ENCODE peak calls at places on chromosome 1, in nine cellular contexts. K is left kidney; D is NCI-H2081; A is AG04450; I is COLO829; R is NCI-H774; N is lung; W is activated T-helper 9 cell treated with anti-CD3 and anti-CD28 coated beads, Interleukin-2, amount 50 U/mL, for 16 hours; T is AG08395. Y is an unnamed sample.

GRCh38 chr1:5819391-5820025 is 172.7 kb downstream of the NPHP4 start:
- DNase-seq in K (no peak), D (no peak), A (no peak), I (no peak), R (no peak), N (no peak), W (no peak), T (no peak), Y (no peak)

GRCh38 chr1:15329481-15329815 is 80.2 kb upstream of the EFHD2 start:
- DNase-seq in K (no peak), D (no peak), A (no peak), I (no peak), R (no peak), N (no peak), W (no peak), T (no peak), Y (no peak)

GRCh38 chr1:82388679-82389078 is 587.9 kb downstream of the ADGRL2 start:
- DNase-seq in K (no peak), D (no peak), A (no peak), I (no peak), R (no peak), N (peak), W (no peak), T (no peak), Y (no peak)

GRCh38 chr1:117166076-117166475 is 44.5 kb upstream of the TRIM45 start:
- DNase-seq in K (no peak), D (no peak), A (peak), I (no peak), R (no peak), N (no peak), W (no peak), T (peak), Y (no peak)

GRCh38 chr1:54310439-54311328 is 95.5 kb downstream of the SSBP3 start:
- DNase-seq in K (peak), D (peak), A (no peak), I (no peak), R (no peak), N (peak), W (no peak), T (peak), Y (no peak)

GRCh38 chr1:230778916-230779590 is 31.9 kb downstream of the CAPN9 start:
- DNase-seq in K (no peak), D (no peak), A (no peak), I (no peak), R (no peak), N (no peak), W (no peak), T (no peak), Y (no peak)

GRCh38 chr1:28682840-28683239 is 14.3 kb downstream of the GMEB1 start:
- DNase-seq in K (no peak), D (no peak), A (no peak), I (no peak), R (no peak), N (no peak), W (no peak), T (no peak), Y (no peak)

GRCh38 chr1:172394167-172394751 is 26.2 kb upstream of the C1orf105 start:
- DNase-seq in K (peak), D (no peak), A (no peak), I (no peak), R (no peak), N (no peak), W (peak), T (no peak), Y (no peak)

GRCh38 chr1:236425031-236425663 is 31.1 kb downstream of the EDARADD start:
- DNase-seq in K (no peak), D (no peak), A (no peak), I (no peak), R (no peak), N (no peak), W (peak), T (no peak), Y (no peak)

GRCh38 chr1:82162526-82163420 is 362.0 kb downstream of the ADGRL2 start:
- DNase-seq in K (no peak), D (peak), A (no peak), I (no peak), R (no peak), N (no peak), W (no peak), T (no peak), Y (no peak)

GRCh38 chr1:64387382-64388066 is 82.4 kb upstream of the CACHD1 start:
- DNase-seq in K (no peak), D (no peak), A (no peak), I (no peak), R (no peak), N (no peak), W (no peak), T (no peak), Y (no peak)

GRCh38 chr1:27392096-27392777 is at the start of gene GPR3:
- DNase-seq in K (peak), D (peak), A (peak), I (peak), R (peak), N (peak), W (peak), T (peak), Y (peak)

GRCh38 chr1:159935305-159935704 is 10.0 kb upstream of the TAGLN2 start:
- DNase-seq in K (no peak), D (no peak), A (no peak), I (no peak), R (no peak), N (no peak), W (no peak), T (no peak), Y (no peak)

GRCh38 chr1:84571150-84571535 is 3.1 kb downstream of the CTBS start:
- DNase-seq in K (no peak), D (no peak), A (no peak), I (no peak), R (no peak), N (no peak), W (no peak), T (peak), Y (no peak)

GRCh38 chr1:184801503-184801902 is 46.8 kb upstream of the EDEM3 start:
- DNase-seq in K (no peak), D (no peak), A (peak), I (no peak), R (no peak), N (no peak), W (no peak), T (peak), Y (no peak)

GRCh38 chr1:202656057-202656456 is 54.2 kb downstream of the SYT2 start:
- DNase-seq in K (peak), D (no peak), A (no peak), I (no peak), R (no peak), N (no peak), W (no peak), T (no peak), Y (no peak)

GRCh38 chr1:34101151-34101550 is 63.9 kb downstream of the CSMD2 start:
- DNase-seq in K (no peak), D (no peak), A (peak), I (no peak), R (no peak), N (peak), W (no peak), T (peak), Y (no peak)

GRCh38 chr1:21725738-21726392 is 56.7 kb upstream of the RAP1GAP start:
- DNase-seq in K (no peak), D (no peak), A (no peak), I (no peak), R (no peak), N (no peak), W (no peak), T (no peak), Y (no peak)

GRCh38 chr1:180310095-180310494 is 80.0 kb downstream of the LHX4 start:
- DNase-seq in K (no peak), D (no peak), A (no peak), I (no peak), R (no peak), N (no peak), W (no peak), T (no peak), Y (no peak)

GRCh38 chr1:203331224-203331623 is 19.7 kb downstream of the FMOD start:
- DNase-seq in K (no peak), D (no peak), A (no peak), I (no peak), R (no peak), N (no peak), W (no peak), T (no peak), Y (no peak)

GRCh38 chr1:91700332-91700731 is 185.6 kb downstream of the TGFBR3 start:
- DNase-seq in K (no peak), D (no peak), A (no peak), I (no peak), R (no peak), N (no peak), W (no peak), T (peak), Y (no peak)

GRCh38 chr1:79716481-79716880 is 710.0 kb upstream of the ADGRL4 start:
- DNase-seq in K (no peak), D (no peak), A (peak), I (no peak), R (no peak), N (no peak), W (no peak), T (peak), Y (no peak)

GRCh38 chr1:14294006-14294405 is 304.5 kb upstream of the KAZN start:
- DNase-seq in K (no peak), D (no peak), A (no peak), I (no peak), R (no peak), N (no peak), W (no peak), T (no peak), Y (no peak)

GRCh38 chr1:241423541-241424479 is 66.8 kb upstream of the RGS7 start:
- DNase-seq in K (peak), D (peak), A (peak), I (no peak), R (peak), N (no peak), W (no peak), T (peak), Y (peak)

GRCh38 chr1:67888707-67889106 is 55.4 kb upstream of the GNG12 start:
- DNase-seq in K (no peak), D (no peak), A (no peak), I (no peak), R (no peak), N (no peak), W (no peak), T (peak), Y (no peak)

GRCh38 chr1:183416850-183417690 is 1.1 kb downstream of the NMNAT2 start:
- DNase-seq in K (peak), D (peak), A (peak), I (peak), R (no peak), N (peak), W (no peak), T (peak), Y (peak)

GRCh38 chr1:40690919-40691537 is 476 bp upstream of the NFYC start:
- DNase-seq in K (no peak), D (no peak), A (no peak), I (no peak), R (no peak), N (no peak), W (no peak), T (no peak), Y (no peak)

GRCh38 chr1:155801149-155801548 is 55.9 kb downstream of the GON4L start:
- DNase-seq in K (no peak), D (no peak), A (no peak), I (peak), R (no peak), N (no peak), W (no peak), T (peak), Y (no peak)

GRCh38 chr1:46689326-46689725 is 17.7 kb downstream of the TEX38 start:
- DNase-seq in K (no peak), D (peak), A (no peak), I (no peak), R (no peak), N (no peak), W (no peak), T (no peak), Y (no peak)

GRCh38 chr1:102185260-102185659 is 188.5 kb upstream of the OLFM3 start:
- DNase-seq in K (no peak), D (no peak), A (no peak), I (no peak), R (no peak), N (no peak), W (no peak), T (no peak), Y (no peak)

GRCh38 chr1:78678324-78678723 is 28.7 kb downstream of the IFI44 start:
- DNase-seq in K (no peak), D (no peak), A (no peak), I (no peak), R (no peak), N (no peak), W (no peak), T (no peak), Y (no peak)

GRCh38 chr1:88998716-88999115 is 6.3 kb upstream of the KYAT3 start:
- DNase-seq in K (peak), D (peak), A (no peak), I (peak), R (peak), N (no peak), W (no peak), T (peak), Y (no peak)

GRCh38 chr1:226786550-226786949 is 47.5 kb upstream of the ITPKB start:
- DNase-seq in K (no peak), D (no peak), A (no peak), I (no peak), R (no peak), N (no peak), W (no peak), T (no peak), Y (no peak)

GRCh38 chr1:215526147-215526845 is 40.8 kb upstream of the KCTD3 start:
- DNase-seq in K (peak), D (peak), A (peak), I (peak), R (peak), N (no peak), W (no peak), T (peak), Y (no peak)

GRCh38 chr1:15931884-15932283 is 44.0 kb downstream of the ZBTB17 start:
- DNase-seq in K (no peak), D (no peak), A (no peak), I (no peak), R (no peak), N (no peak), W (no peak), T (no peak), Y (no peak)

GRCh38 chr1:55382699-55383377 is 167.7 kb upstream of the USP24 start:
- DNase-seq in K (peak), D (peak), A (no peak), I (no peak), R (no peak), N (no peak), W (no peak), T (no peak), Y (no peak)

GRCh38 chr1:91799159-91799558 is 86.8 kb downstream of the TGFBR3 start:
- DNase-seq in K (no peak), D (no peak), A (no peak), I (no peak), R (no peak), N (no peak), W (no peak), T (no peak), Y (no peak)

GRCh38 chr1:57393058-57393457 is 30.8 kb downstream of the DAB1 start:
- DNase-seq in K (no peak), D (no peak), A (no peak), I (no peak), R (no peak), N (no peak), W (no peak), T (no peak), Y (no peak)